ENCODE peak calls at places on chromosomes 1 and 21, in seven cellular contexts. Z is non-pigmented ciliary epithelial cell, P is iPS DF 19.7, C is IMR-90, F is neuronal stem cell, J is NCI-H1105 treated with DMSO at 0.1 percent for 48 hours, N is H9. B is an unnamed sample.
A peak's percentile ranks its signal among the peaks of the same experiment; 100 is the strongest.

GRCh38 chr1:167739752-167740151 is 18.0 kb downstream of the MPZL1 start:
- DNase-seq in J (no peak), Z (no peak), C (no peak), P (no peak), N (no peak), F (no peak), B (no peak)

GRCh38 chr1:231583376-231583775 is 43.2 kb upstream of the DISC1 start:
- DNase-seq in Z (no peak), P (no peak), C (no peak), N (no peak), F (no peak), J (no peak), B (no peak)

GRCh38 chr21:14613496-14613895 is 67.4 kb upstream of the SAMSN1 start:
- DNase-seq in P (no peak), Z (no peak), J (no peak), F (no peak), N (no peak), C (no peak), B (no peak)

GRCh38 chr1:200415693-200416593 is 6.1 kb upstream of the ZNF281 start:
- DNase-seq in P (no peak), Z (peak; percentile 92), C (peak; percentile 98), J (no peak), N (no peak), F (no peak), B (no peak)

GRCh38 chr1:32775640-32776337 is 41.4 kb downstream of the YARS1 start:
- DNase-seq in N (no peak), F (no peak), J (no peak), P (no peak), C (peak; percentile 76), Z (no peak), B (no peak)

GRCh38 chr21:42678118-42678430 is 24.7 kb downstream of the PDE9A start:
- DNase-seq in Z (no peak), F (no peak), J (peak; percentile 87), P (no peak), N (no peak), C (no peak), B (no peak)

GRCh38 chr21:35399706-35400105 is 350.6 kb upstream of the RUNX1 start:
- DNase-seq in P (no peak), F (no peak), Z (no peak), C (no peak), J (no peak), N (no peak), B (no peak)

GRCh38 chr1:219121634-219122033 is 52.0 kb upstream of the LYPLAL1 start:
- DNase-seq in Z (no peak), P (no peak), J (no peak), C (no peak), N (no peak), F (no peak), B (no peak)

GRCh38 chr1:183027031-183027430 is 3.8 kb downstream of the LAMC1 start:
- DNase-seq in N (no peak), J (no peak), Z (no peak), C (no peak), P (no peak), F (no peak), B (no peak)

GRCh38 chr1:191151321-191151807 is 673.7 kb upstream of the BRINP3 start:
- DNase-seq in J (no peak), P (no peak), N (peak; percentile 46), F (no peak), Z (no peak), C (no peak), B (no peak)

GRCh38 chr1:55048453-55049270 is 9.3 kb downstream of the PCSK9 start:
- DNase-seq in F (no peak), Z (no peak), N (no peak), J (no peak), P (no peak), C (no peak), B (no peak)

GRCh38 chr1:115338457-115338820 is 390 bp upstream of the NGF start:
- DNase-seq in J (no peak), P (no peak), F (no peak), C (no peak), Z (no peak), N (peak; percentile 77), B (no peak)

GRCh38 chr1:41681331-41682136 is 197.1 kb upstream of the EDN2 start:
- DNase-seq in P (no peak), C (peak; percentile 52), N (no peak), J (no peak), F (no peak), Z (no peak), B (no peak)

GRCh38 chr1:53693361-53693760 is 45.6 kb downstream of the GLIS1 start:
- DNase-seq in Z (no peak), P (no peak), J (no peak), C (no peak), N (no peak), F (no peak), B (no peak)

GRCh38 chr1:58585166-58585565 is 8.1 kb upstream of the TACSTD2 start:
- DNase-seq in J (no peak), P (no peak), C (no peak), N (no peak), F (no peak), Z (no peak), B (no peak)

GRCh38 chr1:179770887-179771502 is 27.9 kb downstream of the FAM163A start:
- DNase-seq in N (no peak), Z (no peak), C (no peak), J (no peak), P (no peak), F (no peak), B (no peak)

GRCh38 chr1:8211620-8212442 is 106.1 kb upstream of the SLC45A1 start:
- DNase-seq in N (no peak), J (no peak), P (no peak), C (peak; percentile 99), F (no peak), Z (peak; percentile 98), B (peak; percentile 61)

GRCh38 chr1:51859333-51859732 is 19.2 kb downstream of the NRDC start:
- DNase-seq in N (no peak), Z (no peak), P (no peak), C (no peak), J (no peak), F (no peak), B (no peak)

GRCh38 chr1:208088319-208088718 is 155.9 kb downstream of the PLXNA2 start:
- DNase-seq in J (no peak), N (no peak), Z (no peak), P (no peak), F (no peak), C (no peak), B (no peak)

GRCh38 chr21:17925000-17925610 is 105.9 kb upstream of the C21orf91 start:
- DNase-seq in J (peak; percentile 78), N (peak; percentile 61), Z (peak; percentile 15), P (peak; percentile 48), C (peak; percentile 54), F (peak; percentile 53), B (peak; percentile 18)

GRCh38 chr1:118264326-118264725 is 79.3 kb upstream of the SPAG17 start:
- DNase-seq in P (no peak), Z (no peak), J (no peak), F (no peak), C (no peak), N (no peak), B (no peak)

GRCh38 chr1:234611153-234611798 is 1.3 kb upstream of the IRF2BP2 start:
- DNase-seq in P (peak; percentile 86), Z (no peak), F (peak; percentile 71), C (peak; percentile 83), N (peak; percentile 86), J (peak; percentile 66), B (peak; percentile 63)

GRCh38 chr1:42319128-42319851 is 15.7 kb downstream of the FOXJ3 start:
- DNase-seq in N (no peak), Z (peak; percentile 51), F (no peak), P (no peak), C (peak; percentile 77), J (no peak), B (no peak)

GRCh38 chr1:203508463-203508862 is 14.5 kb downstream of the OPTC start:
- DNase-seq in J (no peak), F (no peak), N (peak; percentile 54), C (no peak), Z (no peak), P (no peak), B (no peak)

GRCh38 chr1:203036135-203036534 is 9.8 kb downstream of the PPFIA4 start:
- DNase-seq in Z (no peak), F (no peak), C (peak; percentile 19), P (no peak), N (peak; percentile 38), J (no peak), B (no peak)

GRCh38 chr21:43767980-43768867 is 7.9 kb downstream of the CSTB start:
- DNase-seq in P (no peak), F (no peak), C (peak; percentile 75), N (peak; percentile 53), J (no peak), Z (peak; percentile 40), B (no peak)

GRCh38 chr1:27551170-27551952 is 52.6 kb downstream of the AHDC1 start:
- DNase-seq in C (no peak), F (no peak), P (no peak), N (no peak), J (no peak), Z (no peak), B (no peak)

GRCh38 chr1:10107985-10108663 is 75.4 kb downstream of the UBE4B start:
- DNase-seq in N (no peak), Z (peak; percentile 89), P (no peak), F (no peak), C (peak; percentile 85), J (no peak), B (no peak)

GRCh38 chr21:46356494-46357334 is 32.8 kb downstream of the PCNT start:
- DNase-seq in J (no peak), P (no peak), N (no peak), F (no peak), C (no peak), Z (no peak), B (no peak)

GRCh38 chr1:98398649-98399048 is 262.9 kb upstream of the SNX7 start:
- DNase-seq in Z (no peak), P (no peak), C (no peak), N (no peak), J (no peak), F (no peak), B (no peak)

GRCh38 chr1:155909894-155910293 is 1.3 kb downstream of the RIT1 start:
- DNase-seq in N (no peak), Z (no peak), C (peak; percentile 65), J (no peak), F (no peak), P (no peak), B (no peak)

GRCh38 chr1:38209986-38210385 is 163.4 kb upstream of the POU3F1 start:
- DNase-seq in P (no peak), F (no peak), Z (no peak), N (no peak), C (no peak), J (peak; percentile 34), B (no peak)

GRCh38 chr1:109089242-109090015 is 1.1 kb upstream of the TMEM167B start:
- DNase-seq in F (no peak), C (peak; percentile 71), P (peak; percentile 72), Z (no peak), J (peak; percentile 89), N (peak; percentile 89), B (peak; percentile 28)

GRCh38 chr1:154474802-154475201 is 27.2 kb upstream of the TDRD10 start:
- DNase-seq in C (peak; percentile 80), P (no peak), Z (peak; percentile 50), N (no peak), F (no peak), J (no peak), B (no peak)

GRCh38 chr1:205298191-205298994 is 23.2 kb downstream of the NUAK2 start:
- DNase-seq in F (no peak), J (no peak), P (peak; percentile 86), Z (peak; percentile 93), C (peak; percentile 99), N (peak; percentile 88), B (no peak)